ENCODE peak calls at places on chromosomes 16 and 17, in nine cellular contexts. U is DND-41; N is CD8-positive, alpha-beta T cell; L is AG04450; T is nephron progenitor cell; A is AG09309; J is esophagus squamous epithelium; C is prostate gland; G is AG10803. W is an unnamed sample.
A peak's percentile ranks its signal among the peaks of the same experiment; 100 is the strongest.

GRCh38 chr17:39667262-39668140 is 752 bp upstream of the PNMT start:
- DNase-seq in J (no peak), T (peak; percentile 44), L (no peak), A (no peak), N (no peak), U (no peak), G (no peak), C (no peak), W (no peak)

GRCh38 chr17:7384489-7385081 is 3.7 kb downstream of the TNK1 start:
- DNase-seq in C (no peak), G (no peak), N (no peak), J (no peak), A (no peak), T (no peak), L (no peak), U (no peak), W (no peak)

GRCh38 chr16:14194706-14195105 is 123.6 kb downstream of the MRTFB start:
- DNase-seq in J (no peak), N (no peak), T (no peak), U (peak; percentile 13), G (no peak), A (no peak), L (no peak), C (no peak), W (no peak)

GRCh38 chr17:48539177-48539576 is 5.7 kb downstream of the HOXB2 start:
- DNase-seq in L (no peak), C (no peak), N (no peak), U (no peak), A (peak; percentile 52), J (no peak), G (peak; percentile 85), T (no peak), W (no peak)

GRCh38 chr17:47935961-47936360 is 5.4 kb upstream of the PNPO start:
- DNase-seq in T (no peak), J (no peak), L (peak; percentile 18), N (no peak), G (peak; percentile 80), U (no peak), C (no peak), A (peak; percentile 42), W (no peak)

GRCh38 chr17:41758601-41759000 is 24.2 kb upstream of the HAP1 start:
- DNase-seq in G (no peak), U (no peak), C (no peak), A (no peak), N (no peak), J (no peak), L (no peak), T (no peak), W (no peak)

GRCh38 chr17:1558401-1558800 is 4.2 kb downstream of the PITPNA start:
- DNase-seq in A (no peak), G (no peak), J (no peak), C (no peak), N (no peak), L (no peak), U (no peak), T (no peak), W (no peak)

GRCh38 chr16:85396879-85397871 is 215.9 kb upstream of the GSE1 start:
- DNase-seq in U (peak; percentile 55), A (no peak), T (peak; percentile 22), J (no peak), C (no peak), L (no peak), G (no peak), N (no peak), W (no peak)

GRCh38 chr17:64772845-64773299 is 110.8 kb upstream of the SMURF2 start:
- DNase-seq in G (no peak), C (no peak), U (no peak), J (no peak), N (no peak), A (no peak), L (no peak), T (no peak), W (no peak)

GRCh38 chr16:635573-636205 is 416 bp downstream of the METTL26 start:
- DNase-seq in U (peak; percentile 27), C (no peak), L (no peak), G (no peak), J (no peak), N (no peak), T (no peak), A (no peak), W (peak; percentile 4)

GRCh38 chr16:11706180-11706742 is 36.4 kb downstream of the TXNDC11 start:
- DNase-seq in C (no peak), U (no peak), T (no peak), L (no peak), N (no peak), J (no peak), A (no peak), G (no peak), W (no peak)

DNA sequence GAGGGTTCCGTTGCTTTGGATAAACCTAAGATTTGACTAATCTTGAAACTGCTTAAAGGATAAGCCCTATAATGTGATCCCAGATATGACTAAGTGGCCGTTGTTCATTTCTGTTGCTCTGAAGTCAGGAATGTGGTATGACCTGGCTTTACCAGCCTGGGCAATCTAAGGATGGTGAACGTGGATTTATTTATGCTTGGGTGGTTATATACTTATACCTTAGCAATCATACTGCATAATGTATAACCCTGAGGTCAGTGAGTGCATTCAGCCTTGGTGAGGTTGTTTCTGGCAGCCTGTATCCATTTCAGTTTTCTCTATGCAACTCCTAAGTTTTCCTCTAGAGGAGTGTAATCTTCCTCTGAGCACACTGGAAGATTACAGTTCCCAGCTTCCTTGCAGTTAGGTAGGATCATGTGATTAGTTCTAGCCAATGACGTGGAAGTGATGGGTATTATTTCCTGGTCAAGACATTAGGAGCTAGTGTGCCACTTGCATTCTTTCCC is 41.9 kb downstream of the FTO start:
- DNase-seq in J (no peak), U (no peak), A (no peak), T (no peak), N (no peak), G (peak; percentile 62), C (no peak), L (no peak), W (no peak)
- TF ChIP-seq CTCF in J (no peak), U (no peak), A (peak; percentile 44), T (no peak), N (no peak), G (peak; percentile 52), C (no peak), L (peak; percentile 40), W (no peak)

GRCh38 chr16:27193300-27193990 is 9.9 kb upstream of the KDM8 start:
- DNase-seq in J (no peak), T (no peak), C (no peak), U (no peak), A (no peak), L (no peak), G (no peak), N (no peak), W (no peak)
- TF ChIP-seq CTCF in J (no peak), T (no peak), C (no peak), U (peak; percentile 16), A (peak; percentile 19), L (peak; percentile 15), G (peak; percentile 11), N (no peak), W (no peak)

DNA sequence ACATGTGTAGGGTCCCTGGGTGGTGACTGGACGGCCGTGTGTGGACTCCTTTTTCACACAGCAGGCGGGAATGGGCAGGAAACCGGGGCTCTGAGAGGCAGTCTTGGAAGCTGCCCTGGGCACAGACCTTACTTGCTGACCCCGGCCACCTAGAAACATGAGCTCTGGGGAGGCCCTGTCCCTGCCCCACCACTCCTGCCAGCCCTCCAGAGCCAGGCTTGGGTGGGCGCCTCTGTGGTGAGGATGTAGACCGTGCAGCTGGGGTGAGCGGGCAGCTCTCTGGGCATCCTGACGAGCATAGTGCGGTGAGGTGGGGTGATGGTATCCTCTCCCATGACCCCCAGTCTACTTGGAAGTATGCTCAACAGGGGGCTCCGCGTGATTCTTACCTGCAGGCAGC is 121.3 kb downstream of the RAB11FIP4 start:
- DNase-seq in N (no peak), L (no peak), J (no peak), A (no peak), U (no peak), T (no peak), G (no peak), C (no peak), W (no peak)
- TF ChIP-seq CTCF in N (no peak), L (no peak), J (no peak), A (no peak), U (no peak), T (no peak), G (no peak), C (no peak), W (no peak)

GRCh38 chr16:71648921-71649320 is 22.9 kb downstream of the MARVELD3 start:
- DNase-seq in A (no peak), G (no peak), C (no peak), U (no peak), L (no peak), J (no peak), T (no peak), N (no peak), W (peak; percentile 23)
- TF ChIP-seq CTCF in A (peak; percentile 47), G (peak; percentile 43), C (no peak), U (peak; percentile 49), L (peak; percentile 41), J (no peak), T (peak; percentile 13), N (no peak), W (no peak)

GRCh38 chr16:3021449-3022207 is 1.5 kb downstream of the TNFRSF12A start:
- DNase-seq in N (peak; percentile 85), J (no peak), U (peak; percentile 46), G (peak; percentile 94), L (peak; percentile 80), C (peak; percentile 57), T (peak; percentile 90), A (peak; percentile 82), W (peak; percentile 68)
- TF ChIP-seq CTCF in N (no peak), J (no peak), U (no peak), G (peak; percentile 47), L (peak; percentile 52), C (peak; percentile 41), T (no peak), A (peak; percentile 44), W (no peak)

DNA sequence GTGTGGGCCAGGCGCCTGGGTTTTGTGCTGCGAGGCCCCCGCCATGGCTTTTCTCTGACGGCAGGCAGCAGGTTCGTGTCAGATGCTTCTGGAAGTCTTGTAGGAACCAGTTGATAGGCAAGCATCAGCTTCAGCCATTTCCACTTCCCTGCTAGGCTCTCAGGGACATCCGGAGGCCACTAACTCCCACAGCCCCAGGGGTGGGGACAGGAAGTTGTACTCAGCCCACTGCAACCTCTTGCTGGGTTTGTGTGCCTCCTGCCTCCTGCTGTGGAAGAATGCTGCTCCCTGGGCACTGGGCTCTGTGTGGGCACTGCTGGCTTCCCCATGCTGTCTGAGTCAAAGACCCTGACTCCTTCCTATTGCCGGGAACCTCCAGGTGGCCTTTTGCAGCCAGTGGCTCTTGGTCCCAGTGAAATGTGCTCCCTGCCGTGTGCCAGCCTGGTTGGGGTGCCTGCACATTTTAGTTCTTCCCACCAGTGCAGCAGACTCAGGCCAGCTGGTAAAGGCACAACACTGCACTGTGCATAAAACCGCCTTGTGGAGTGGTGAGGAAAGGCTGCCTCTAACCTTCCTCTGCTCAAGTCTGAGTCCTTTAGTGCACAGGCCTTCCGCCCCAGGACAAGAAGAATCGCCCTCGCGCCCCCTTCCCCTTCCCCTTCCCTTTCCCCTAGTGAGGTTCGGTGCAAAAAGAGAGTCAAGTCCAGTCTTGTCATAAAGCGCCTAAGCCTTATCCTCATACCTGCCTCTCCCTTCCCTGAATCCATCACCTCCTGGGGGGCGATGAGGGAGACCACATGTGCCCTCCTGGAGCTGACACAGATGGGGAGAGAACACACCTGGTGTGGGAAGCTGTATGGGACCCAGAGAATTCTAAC is 16.6 kb downstream of the LDHD start:
- DNase-seq in T (no peak), J (no peak), G (no peak), C (no peak), L (no peak), U (peak; percentile 87), A (no peak), N (peak; percentile 49), W (no peak)
- TF ChIP-seq CTCF in T (no peak), J (no peak), G (no peak), C (no peak), L (no peak), U (peak; percentile 46), A (no peak), N (no peak), W (no peak)

GRCh38 chr16:26963109-26963508 is 103.6 kb upstream of the C16orf82 start:
- DNase-seq in J (no peak), A (no peak), T (peak; percentile 9), L (no peak), G (peak; percentile 16), U (peak; percentile 30), C (no peak), N (no peak), W (no peak)
- TF ChIP-seq CTCF in J (no peak), A (peak; percentile 54), T (peak; percentile 16), L (peak; percentile 44), G (peak; percentile 42), U (peak; percentile 61), C (no peak), N (no peak), W (no peak)